ENCODE peak calls at places on chromosomes 1 and 21, in seven cellular contexts. S is esophagus squamous epithelium, K is kidney, I is spleen, O is stomach, W is upper lobe of right lung, R is left ventricle myocardium inferior. A is an unnamed sample. For H3K4me1, the result is how much of the 10 kb centered on the place peaks cover.

GRCh38 chr1:119253366-119253765 is 112.9 kb upstream of the WARS2 start:
- DNase-seq in S (no peak), K (no peak), I (no peak), O (no peak), W (no peak), R (no peak), A (no peak)

GRCh38 chr1:201480231-201481003 is 11.4 kb upstream of the PHLDA3 start:
- DNase-seq in S (no peak), K (peak), I (peak), O (peak), W (peak), R (peak), A (peak)

GRCh38 chr1:26384076-26384475 is 11.5 kb upstream of the ZNF683 start:
- DNase-seq in S (no peak), K (no peak), I (no peak), O (no peak), W (no peak), R (no peak), A (no peak)

GRCh38 chr1:244054924-244055263 is 3.8 kb downstream of the ZBTB18 start:
- DNase-seq in S (no peak), K (no peak), I (peak), O (no peak), W (no peak), R (no peak), A (no peak)

GRCh38 chr1:116772648-116773045 is 18.4 kb downstream of the CD2 start:
- DNase-seq in S (no peak), K (no peak), I (no peak), O (no peak), W (no peak), R (no peak), A (no peak)

GRCh38 chr21:27645285-27645684 is 678.4 kb upstream of the ADAMTS5 start:
- DNase-seq in S (no peak), K (no peak), I (no peak), O (no peak), W (no peak), R (no peak), A (no peak)

GRCh38 chr1:54287176-54287650 is 87.2 kb downstream of the MRPL37 start:
- DNase-seq in S (peak), K (peak), I (peak), O (peak), W (peak), R (peak), A (peak)

GRCh38 chr1:109482796-109483638 is 688 bp upstream of the ATXN7L2 start:
- DNase-seq in S (no peak), K (peak), I (peak), O (no peak), W (peak), R (no peak), A (peak)

GRCh38 chr1:62439652-62440371 is 3.0 kb downstream of the USP1 start:
- DNase-seq in S (no peak), K (no peak), I (no peak), O (no peak), W (no peak), R (no peak), A (no peak)

GRCh38 chr1:59249738-59250137 is 47.2 kb upstream of the FGGY start:
- DNase-seq in S (no peak), K (no peak), I (no peak), O (no peak), W (no peak), R (no peak), A (no peak)

GRCh38 chr1:209883341-209883971 is 54.6 kb upstream of the SYT14 start:
- DNase-seq in S (no peak), K (no peak), I (no peak), O (no peak), W (no peak), R (no peak), A (no peak)

GRCh38 chr1:216325946-216326345 is 97.3 kb downstream of the USH2A start:
- DNase-seq in S (no peak), K (no peak), I (no peak), O (no peak), W (no peak), R (no peak), A (no peak)

GRCh38 chr1:184051138-184051484 is 419 bp upstream of the TSEN15 start:
- DNase-seq in S (no peak), K (no peak), I (no peak), O (no peak), W (no peak), R (no peak), A (no peak)

GRCh38 chr1:214396319-214396718 is 115.4 kb downstream of the SMYD2 start:
- DNase-seq in S (no peak), K (no peak), I (no peak), O (no peak), W (no peak), R (no peak), A (no peak)

GRCh38 chr21:18832081-18832670 is 428.6 kb upstream of the TMPRSS15 start:
- DNase-seq in S (no peak), K (no peak), I (no peak), O (no peak), W (no peak), R (no peak), A (no peak)

GRCh38 chr1:68644521-68644920 is 147.6 kb upstream of the DEPDC1 start:
- DNase-seq in S (no peak), K (no peak), I (no peak), O (no peak), W (no peak), R (no peak), A (no peak)

GRCh38 chr1:227059076-227059475 is 119.0 kb downstream of the COQ8A start:
- DNase-seq in S (no peak), K (no peak), I (no peak), O (no peak), W (no peak), R (no peak), A (no peak)

GRCh38 chr1:22796642-22797041 is 86.0 kb downstream of the EPHB2 start:
- DNase-seq in S (no peak), K (no peak), I (no peak), O (no peak), W (no peak), R (no peak), A (no peak)

GRCh38 chr21:20388400-20388799 is 609.8 kb upstream of the NCAM2 start:
- DNase-seq in S (no peak), K (peak), I (no peak), O (no peak), W (no peak), R (no peak), A (no peak)

GRCh38 chr1:111602302-111602701 is 17.3 kb upstream of the RAP1A start:
- DNase-seq in S (no peak), K (no peak), I (no peak), O (no peak), W (no peak), R (no peak), A (no peak)

GRCh38 chr1:109777980-109778625 is 14.4 kb upstream of the EPS8L3 start:
- DNase-seq in S (no peak), K (peak), I (peak), O (peak), W (peak), R (peak), A (no peak)

GRCh38 chr1:111228748-111229126 is 1.2 kb downstream of the CHI3L2 start:
- DNase-seq in S (no peak), K (no peak), I (no peak), O (no peak), W (no peak), R (no peak), A (no peak)

GRCh38 chr1:81760487-81761097 is 40.1 kb upstream of the ADGRL2 start:
- DNase-seq in S (no peak), K (no peak), I (no peak), O (no peak), W (no peak), R (no peak), A (no peak)

GRCh38 chr1:54407201-54407956 is 1.2 kb upstream of the SSBP3 start:
- DNase-seq in S (peak), K (peak), I (peak), O (peak), W (no peak), R (peak), A (peak)

GRCh38 chr1:229623225-229623624 is 2.7 kb downstream of the TAF5L start:
- DNase-seq in S (no peak), K (no peak), I (no peak), O (no peak), W (no peak), R (no peak), A (no peak)

GRCh38 chr1:36847761-36848160 is 186.6 kb downstream of the GRIK3 start:
- DNase-seq in S (no peak), K (no peak), I (no peak), O (no peak), W (no peak), R (no peak), A (no peak)

GRCh38 chr1:165356876-165357275 is 361 bp upstream of the LMX1A start:
- DNase-seq in S (no peak), K (no peak), I (no peak), O (no peak), W (no peak), R (no peak), A (no peak)

GRCh38 chr1:163712321-163712720 is 390.6 kb downstream of the NUF2 start:
- DNase-seq in S (no peak), K (no peak), I (no peak), O (no peak), W (no peak), R (no peak), A (no peak)

GRCh38 chr1:90721210-90722194 is 4.4 kb upstream of the BARHL2 start:
- DNase-seq in S (no peak), K (no peak), I (peak), O (peak), W (peak), R (no peak), A (no peak)

GRCh38 chr1:226717256-226717909 is 21.7 kb downstream of the ITPKB start:
- DNase-seq in S (no peak), K (no peak), I (no peak), O (no peak), W (peak), R (peak), A (no peak)

GRCh38 chr1:29453502-29454240 is 217.3 kb downstream of the PTPRU start:
- DNase-seq in S (no peak), K (no peak), I (peak), O (no peak), W (no peak), R (no peak), A (no peak)

GRCh38 chr1:189678779-189679178 is 798.9 kb downstream of the BRINP3 start:
- DNase-seq in S (no peak), K (no peak), I (no peak), O (no peak), W (no peak), R (no peak), A (no peak)

GRCh38 chr1:198678901-198679329 is 40.1 kb downstream of the PTPRC start:
- DNase-seq in S (no peak), K (no peak), I (peak), O (no peak), W (no peak), R (no peak), A (no peak)

DNA sequence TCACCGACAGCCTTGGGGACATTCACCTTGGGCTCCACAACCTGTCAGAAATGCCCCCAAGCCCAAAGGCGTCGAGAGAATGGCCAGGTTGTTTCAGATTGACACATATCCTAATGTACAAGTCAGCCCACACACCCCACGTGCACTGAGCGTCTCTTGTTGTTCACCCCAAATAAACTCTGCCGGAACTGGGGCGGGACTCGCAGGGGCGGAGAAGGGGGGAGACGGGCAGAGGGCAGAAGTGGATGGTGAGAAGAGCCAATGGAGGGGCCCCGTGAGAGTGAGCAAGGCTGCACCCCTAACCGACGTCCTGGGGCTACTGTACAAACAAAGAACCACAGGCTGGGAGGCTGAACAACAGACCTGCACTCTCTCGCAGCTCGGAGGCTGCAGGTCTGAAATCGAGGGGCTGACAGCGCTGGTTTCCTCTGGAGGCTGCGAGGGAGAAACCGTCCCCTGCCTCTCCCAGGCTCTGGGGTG is 8.5 kb upstream of the UMODL1 start:
- DNase-seq in S (peak), K (peak), I (peak), O (peak), W (peak), R (no peak), A (no peak)
- H3K4me1 ChIP-seq in S (under half), K (under half), I (half or more), O (under half), W (under half), R (under half), A (under half)

GRCh38 chr1:248824301-248824700 is 1.4 kb downstream of the SH3BP5L start:
- DNase-seq in S (no peak), K (no peak), I (no peak), O (no peak), W (no peak), R (no peak), A (no peak)
- H3K4me3 ChIP-seq in S (peak), K (peak), I (peak), O (peak), W (peak), R (peak), A (peak)

DNA sequence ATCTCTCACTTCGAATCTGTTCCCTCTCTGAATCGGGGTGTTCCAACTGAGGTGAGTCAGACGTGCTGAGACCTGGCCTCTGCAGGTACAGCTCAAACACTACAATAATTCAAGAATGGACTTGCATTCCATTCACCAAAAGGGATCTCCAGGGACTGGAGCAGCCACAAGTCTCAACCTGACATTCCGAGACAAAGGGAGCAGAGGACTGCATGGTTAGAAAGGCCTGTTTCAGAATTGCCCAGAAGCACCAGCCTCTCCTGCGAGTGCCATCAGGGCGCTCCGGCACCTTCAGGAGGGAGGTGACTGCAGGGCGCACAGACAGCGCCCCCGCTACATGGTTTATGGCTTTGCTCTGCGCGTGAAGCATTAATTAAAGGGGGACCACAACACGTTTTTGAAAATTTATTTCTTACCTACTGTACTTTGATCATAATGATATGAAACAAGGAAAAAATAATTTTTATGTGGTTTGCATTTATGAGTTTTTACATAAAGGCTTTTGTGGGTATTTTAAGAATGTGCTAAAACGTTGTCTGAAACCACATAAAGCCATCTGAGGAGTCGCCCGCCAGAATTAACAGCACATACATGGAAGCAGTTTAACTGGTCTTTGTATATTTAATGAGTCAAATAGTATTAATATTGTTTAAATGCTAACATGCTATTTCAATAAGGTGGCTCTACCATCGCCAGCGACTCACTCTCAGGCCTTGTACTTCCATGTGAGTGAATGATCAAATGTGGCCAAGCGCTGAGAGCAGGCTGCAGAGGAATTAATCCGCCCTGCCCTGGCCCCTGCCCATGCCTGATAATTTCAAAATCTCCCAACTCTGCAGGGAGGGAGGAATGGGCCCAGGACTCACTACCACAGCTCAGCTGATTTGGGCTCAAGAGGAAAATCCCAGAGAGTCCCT is 49.4 kb downstream of the SLC66A1 start:
- DNase-seq in S (no peak), K (no peak), I (no peak), O (no peak), W (no peak), R (no peak), A (no peak)
- TF ChIP-seq CTCF in S (no peak), K (no peak), I (no peak), O (no peak), W (no peak), R (no peak), A (no peak)

GRCh38 chr1:11787251-11787803 is 18.4 kb downstream of the MTHFR start:
- DNase-seq in S (no peak), K (peak), I (no peak), O (peak), W (peak), R (peak), A (peak)
- H3K4me1 ChIP-seq in S (half or more), K (half or more), I (half or more), O (half or more), W (half or more), R (half or more), A (under half)

GRCh38 chr1:14599173-14599754 is 779 bp downstream of the KAZN start:
- DNase-seq in S (no peak), K (peak), I (no peak), O (no peak), W (no peak), R (no peak), A (peak)

GRCh38 chr1:14596591-14596990 is 1.9 kb upstream of the KAZN start:
- DNase-seq in S (no peak), K (no peak), I (no peak), O (no peak), W (no peak), R (no peak), A (no peak)

GRCh38 chr1:14598498-14599172 is at the start of gene KAZN:
- DNase-seq in S (no peak), K (peak), I (no peak), O (no peak), W (no peak), R (peak), A (peak)

GRCh38 chr1:14598007-14598497 is 433 bp upstream of the KAZN start:
- DNase-seq in S (no peak), K (peak), I (no peak), O (no peak), W (no peak), R (no peak), A (no peak)

DNA sequence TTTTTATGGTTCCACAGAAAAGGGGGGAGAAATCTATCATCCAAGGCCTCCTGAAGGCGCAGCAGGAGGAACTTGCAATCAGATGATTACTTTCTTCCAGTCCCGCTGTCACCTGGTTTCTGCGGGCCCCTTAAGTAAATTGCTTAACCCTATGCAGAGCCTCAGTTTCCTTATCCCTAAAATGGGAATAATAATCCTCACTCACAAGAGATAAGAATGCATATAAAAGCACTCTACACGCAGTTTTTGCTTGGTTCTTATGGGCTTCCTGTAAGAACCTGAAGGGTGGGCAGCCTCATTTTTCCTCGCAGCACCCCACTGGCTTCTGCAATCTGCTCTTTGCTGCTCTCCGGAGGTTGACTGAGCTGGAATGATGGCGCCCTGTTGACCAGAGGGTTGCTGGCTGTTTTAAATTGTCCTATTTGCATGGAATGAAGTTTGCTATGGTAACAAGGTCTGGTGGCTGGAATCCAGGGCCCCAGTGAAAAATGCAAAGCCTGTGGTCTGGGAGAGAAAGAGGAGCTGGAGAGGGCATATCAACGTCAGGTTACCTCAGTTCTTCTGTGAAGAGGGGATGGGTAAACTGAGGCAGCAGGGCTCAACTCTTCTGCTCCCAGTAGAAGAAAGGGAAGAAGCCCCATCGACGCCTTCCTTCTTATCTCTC is 1.0 kb upstream of the KAZN start:
- DNase-seq in S (no peak), K (no peak), I (no peak), O (no peak), W (no peak), R (no peak), A (no peak)
- H3K4me3 ChIP-seq in S (peak), K (peak), I (peak), O (peak), W (no peak), R (no peak), A (no peak)

DNA sequence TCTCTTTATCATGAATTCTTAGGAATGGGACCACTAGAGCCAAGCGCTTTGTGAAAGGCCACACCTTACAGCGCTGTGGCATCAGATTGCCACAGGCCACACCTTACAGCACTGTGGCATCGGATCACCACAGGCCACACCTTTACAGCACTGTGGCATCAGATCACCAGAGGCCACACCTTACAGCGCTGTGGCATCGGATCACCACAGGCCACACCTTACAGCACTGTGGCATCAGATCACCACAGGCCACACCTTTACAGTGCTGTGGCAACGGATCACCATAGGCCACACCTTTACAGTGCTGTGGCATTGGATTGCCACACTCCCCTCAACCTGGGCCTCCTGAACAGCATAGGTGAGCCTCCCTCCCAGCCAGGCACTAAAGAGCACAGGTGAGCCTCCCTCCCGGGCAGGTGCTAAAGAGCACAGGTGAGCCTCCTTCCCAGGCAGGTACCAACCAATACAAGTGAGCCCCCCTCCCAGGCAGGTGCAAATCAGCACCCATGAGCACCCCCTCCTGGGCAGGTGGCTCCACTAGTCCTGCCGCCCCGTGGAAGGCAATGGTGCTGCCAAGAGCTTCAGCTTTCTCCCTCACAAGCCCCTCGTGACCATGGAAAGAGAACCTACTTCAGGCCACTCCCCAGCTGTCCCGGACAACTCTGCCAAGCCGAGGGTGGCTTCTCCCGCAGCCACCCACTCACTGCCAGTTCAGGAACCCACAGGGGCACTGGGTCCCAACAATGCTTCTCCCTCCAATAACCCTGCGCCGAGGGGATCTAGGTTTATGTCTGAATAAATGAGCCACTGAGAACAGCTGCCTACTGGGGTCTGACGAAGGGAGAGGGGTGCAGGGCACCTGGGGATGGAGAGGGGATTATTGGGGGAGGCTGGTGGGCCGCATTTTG is 46.7 kb downstream of the PRDM15 start:
- DNase-seq in S (no peak), K (no peak), I (peak), O (no peak), W (peak), R (no peak), A (no peak)
- TF ChIP-seq CTCF in S (no peak), K (no peak), I (no peak), O (no peak), W (no peak), R (no peak), A (no peak)